ENCODE peak calls at places on chromosomes 1 and 21, in ten cellular contexts. F, C, Y, H, O, R, U, X, K and W are unnamed samples.

GRCh38 chr1:226064816-226065248 is 2.3 kb downstream of the H3-3A start:
- DNase-seq in H (no peak), C (peak; percentile 65), R (no peak), Y (no peak), F (no peak), K (peak; percentile 52), U (no peak), X (no peak), O (no peak), W (no peak)

GRCh38 chr1:204288061-204288588 is 71.6 kb downstream of the PLEKHA6 start:
- DNase-seq in X (peak; percentile 72), F (peak; percentile 63), R (no peak), U (peak; percentile 74), H (no peak), K (peak; percentile 16), Y (no peak), O (peak; percentile 63), C (no peak), W (peak; percentile 80)

GRCh38 chr1:100924212-100924611 is 28.3 kb downstream of the SLC30A7 start:
- DNase-seq in Y (no peak), X (no peak), H (no peak), C (no peak), U (no peak), F (no peak), K (no peak), R (no peak), O (no peak), W (no peak)

GRCh38 chr1:41093826-41094225 is 72.3 kb upstream of the SLFNL1 start:
- DNase-seq in X (no peak), H (no peak), O (no peak), C (peak; percentile 7), F (no peak), R (no peak), U (no peak), Y (no peak), K (no peak), W (no peak)

GRCh38 chr21:32867587-32867986 is 96.0 kb upstream of the PAXBP1 start:
- DNase-seq in K (no peak), O (no peak), X (no peak), C (no peak), F (no peak), Y (no peak), U (no peak), H (no peak), R (no peak), W (no peak)

GRCh38 chr21:14603202-14603601 is 57.1 kb upstream of the SAMSN1 start:
- DNase-seq in C (peak; percentile 28), H (no peak), O (peak; percentile 31), R (no peak), F (no peak), K (peak; percentile 7), U (no peak), X (no peak), Y (no peak), W (no peak)

GRCh38 chr1:114043548-114043947 is 64.3 kb downstream of the OLFML3 start:
- DNase-seq in H (no peak), U (no peak), R (no peak), K (no peak), O (no peak), Y (no peak), X (no peak), C (no peak), F (no peak), W (no peak)

GRCh38 chr1:21754583-21754982 is 28.4 kb downstream of the USP48 start:
- DNase-seq in K (no peak), R (no peak), U (no peak), C (no peak), O (no peak), X (no peak), H (no peak), Y (no peak), F (no peak), W (no peak)

GRCh38 chr1:33626801-33627200 is 154.4 kb downstream of the ZSCAN20 start:
- DNase-seq in O (no peak), R (no peak), Y (no peak), H (no peak), K (no peak), F (no peak), X (no peak), C (no peak), U (peak; percentile 8), W (no peak)

GRCh38 chr1:33624261-33624990 is 152.0 kb downstream of the ZSCAN20 start:
- DNase-seq in O (no peak), R (no peak), K (no peak), U (peak; percentile 47), X (no peak), F (no peak), Y (no peak), C (no peak), H (no peak), W (no peak)

GRCh38 chr1:33623811-33624210 is 151.4 kb downstream of the ZSCAN20 start:
- DNase-seq in H (no peak), O (no peak), C (no peak), R (no peak), Y (no peak), U (peak; percentile 50), K (no peak), X (no peak), F (no peak), W (no peak)

DNA sequence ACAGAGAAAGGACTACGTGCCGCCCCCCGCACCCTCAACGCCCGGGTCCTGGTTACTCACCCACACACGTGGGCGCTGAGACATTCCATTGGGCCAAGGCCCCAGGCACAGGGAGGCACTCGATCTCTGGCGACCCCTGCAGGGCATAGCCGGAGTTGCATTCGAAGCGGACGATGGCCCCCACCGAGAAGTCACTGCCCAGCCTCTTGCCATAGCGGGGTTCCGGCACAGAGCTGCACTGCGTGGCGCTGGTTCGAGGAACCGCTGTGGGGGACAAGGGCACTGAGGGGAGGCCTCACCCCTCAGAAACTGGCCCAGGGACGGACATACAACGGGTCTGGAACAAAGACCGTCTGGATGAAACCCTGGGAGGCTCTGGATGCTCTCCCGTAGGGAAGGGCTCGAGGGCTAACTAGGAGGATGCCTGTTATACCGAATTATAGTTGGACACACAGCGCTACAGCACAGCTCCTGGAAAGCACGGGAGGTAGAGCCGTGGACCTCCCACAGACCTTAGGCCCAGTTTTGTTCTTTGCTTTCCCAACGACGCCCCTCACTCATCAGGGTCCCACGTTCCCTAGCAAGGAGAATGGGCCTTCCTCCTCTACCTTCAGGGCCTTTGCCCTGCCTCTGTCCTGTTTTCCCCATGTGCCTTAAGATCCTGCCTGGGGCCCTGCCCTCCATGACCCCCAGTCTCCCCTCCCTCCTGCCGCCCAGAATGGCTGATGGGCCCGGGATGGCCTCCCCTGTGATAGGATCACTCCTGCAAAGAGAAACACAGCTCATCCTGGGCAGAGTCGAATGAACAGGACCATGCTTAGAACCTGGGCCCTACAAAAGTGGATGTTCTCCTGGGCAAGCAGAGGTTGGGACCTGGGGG is 152.8 kb downstream of the ZSCAN20 start:
- DNase-seq in Y (no peak), R (peak; percentile 91), H (no peak), O (no peak), U (peak; percentile 61), K (no peak), C (no peak), F (no peak), X (no peak), W (no peak)
- TF ChIP-seq CTCF in Y (no peak), R (peak; percentile 86), H (peak; percentile 28), O (no peak), U (no peak), K (peak; percentile 68), C (peak; percentile 24), F (no peak), X (no peak), W (peak; percentile 60)

GRCh38 chr1:109499661-109500536 is 6.0 kb downstream of the CYB561D1 start:
- DNase-seq in O (peak; percentile 74), H (no peak), R (peak; percentile 63), C (peak; percentile 65), Y (no peak), K (peak; percentile 73), X (no peak), U (no peak), F (no peak), W (no peak)

GRCh38 chr1:109495738-109496137 is 1.8 kb downstream of the CYB561D1 start:
- DNase-seq in C (no peak), F (no peak), K (no peak), U (peak; percentile 47), X (no peak), O (no peak), R (no peak), H (no peak), Y (no peak), W (no peak)

GRCh38 chr1:109499081-109499480 is 5.2 kb downstream of the CYB561D1 start:
- DNase-seq in X (no peak), Y (no peak), R (no peak), U (no peak), O (no peak), K (no peak), C (no peak), H (no peak), F (no peak), W (no peak)

GRCh38 chr1:109497449-109498160 is 3.7 kb downstream of the CYB561D1 start:
- DNase-seq in K (no peak), O (no peak), R (no peak), F (no peak), H (no peak), U (no peak), Y (no peak), X (no peak), C (no peak), W (no peak)

GRCh38 chr1:109498161-109498801 is 4.4 kb downstream of the CYB561D1 start:
- DNase-seq in F (no peak), K (no peak), R (peak; percentile 66), C (no peak), Y (no peak), H (no peak), O (no peak), U (no peak), X (no peak), W (no peak)
- TF ChIP-seq CTCF in F (peak; percentile 31), K (peak; percentile 81), R (peak; percentile 71), C (peak; percentile 67), Y (peak; percentile 61), H (peak; percentile 72), O (peak; percentile 73), U (no peak), X (peak; percentile 73), W (no peak)

DNA sequence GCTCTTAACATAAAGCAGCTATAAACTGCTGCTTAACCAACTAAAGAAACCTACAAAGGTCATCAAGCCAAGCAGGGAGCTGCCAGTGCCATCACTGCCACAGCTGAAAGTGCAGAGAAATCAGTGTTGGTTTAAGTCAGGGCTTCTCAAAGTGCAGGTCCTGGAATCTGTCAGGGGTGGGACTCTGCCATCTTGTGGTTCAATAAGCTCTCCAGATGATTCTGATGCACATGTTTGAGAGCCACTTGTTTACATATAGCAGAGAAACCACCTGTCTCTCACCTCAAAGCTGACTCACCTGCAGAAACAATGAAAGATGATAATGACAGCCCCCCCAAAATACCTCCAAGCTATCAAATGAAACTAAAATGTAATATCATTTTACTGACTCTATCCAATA is 49.3 kb downstream of the SH3GLB1 start:
- DNase-seq in O (no peak), R (no peak), F (no peak), K (no peak), C (no peak), X (no peak), U (no peak), Y (no peak), H (no peak), W (no peak)
- TF ChIP-seq CTCF in O (peak; percentile 23), R (peak; percentile 44), F (no peak), K (peak; percentile 44), C (no peak), X (peak; percentile 13), U (no peak), Y (no peak), H (no peak), W (no peak)

DNA sequence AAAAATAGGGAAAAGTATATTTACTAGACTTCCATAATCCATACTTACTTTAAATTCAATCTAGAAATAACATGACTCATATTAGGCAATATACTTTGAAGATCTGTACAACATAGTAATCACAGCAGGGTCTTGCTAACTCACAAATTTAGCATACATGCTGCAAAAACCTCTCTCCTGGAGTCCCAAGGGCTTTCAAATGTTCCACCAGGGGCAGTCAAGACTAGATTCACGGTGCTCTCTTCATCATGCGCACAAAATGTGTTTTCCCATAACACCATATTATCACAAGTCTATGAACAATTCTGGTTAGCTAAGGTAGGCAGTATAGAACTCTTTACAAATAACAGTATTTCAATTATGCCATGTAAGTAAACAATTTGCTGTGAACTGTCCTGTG is 45.8 kb downstream of the SSX2IP start:
- DNase-seq in H (no peak), U (no peak), K (no peak), C (no peak), Y (no peak), X (no peak), O (no peak), F (no peak), R (peak; percentile 36), W (no peak)
- TF ChIP-seq CTCF in H (no peak), U (no peak), K (peak; percentile 20), C (no peak), Y (no peak), X (no peak), O (no peak), F (no peak), R (peak; percentile 32), W (no peak)